ENCODE peak calls at places on chromosomes 6 and 20, in ten cellular contexts. One of them, this sample, is unnamed.
A peak's percentile ranks its signal among the peaks of the same experiment; 100 is the strongest.

GRCh38 chr6:129276986-129277385 is 394.0 kb downstream of the LAMA2 start:
- DNase-seq in choroid plexus epithelial cell: no peak
- DNase-seq in hypothalamus: no peak
- DNase-seq in stimulated activated CD8-positive, alpha-beta memory T cell treated with anti-CD3 and anti-CD28 coated beads, Interleukin-4, amount 100 ng/mL, for 24 hours: no peak
- DNase-seq in WTC11: no peak
- DNase-seq in astrocyte: peak; percentile 5
- DNase-seq in SJSA1: no peak
- DNase-seq in cardiac septum: no peak
- DNase-seq in SHP77: no peak
- DNase-seq in T-helper 9 cell: no peak
- DNase-seq in this sample: no peak

GRCh38 chr20:11447371-11448100 is 470.2 kb upstream of the BTBD3 start:
- DNase-seq in choroid plexus epithelial cell: no peak
- DNase-seq in hypothalamus: no peak
- DNase-seq in stimulated activated CD8-positive, alpha-beta memory T cell treated with anti-CD3 and anti-CD28 coated beads, Interleukin-4, amount 100 ng/mL, for 24 hours: no peak
- DNase-seq in WTC11: no peak
- DNase-seq in astrocyte: no peak
- DNase-seq in SJSA1: no peak
- DNase-seq in cardiac septum: no peak
- DNase-seq in SHP77: no peak
- DNase-seq in T-helper 9 cell: no peak
- DNase-seq in this sample: no peak

GRCh38 chr6:169789944-169790927 is 38.8 kb downstream of the ERMARD start:
- DNase-seq in choroid plexus epithelial cell: peak; percentile 74
- DNase-seq in hypothalamus: peak; percentile 59
- DNase-seq in stimulated activated CD8-positive, alpha-beta memory T cell treated with anti-CD3 and anti-CD28 coated beads, Interleukin-4, amount 100 ng/mL, for 24 hours: peak; percentile 49
- DNase-seq in WTC11: peak; percentile 82
- DNase-seq in astrocyte: peak; percentile 69
- DNase-seq in SJSA1: peak; percentile 71
- DNase-seq in cardiac septum: peak; percentile 84
- DNase-seq in SHP77: peak; percentile 75
- DNase-seq in T-helper 9 cell: peak; percentile 63
- DNase-seq in this sample: peak; percentile 69

GRCh38 chr6:138776659-138777058 is 3.1 kb downstream of the CCDC28A start:
- DNase-seq in choroid plexus epithelial cell: no peak
- DNase-seq in hypothalamus: no peak
- DNase-seq in stimulated activated CD8-positive, alpha-beta memory T cell treated with anti-CD3 and anti-CD28 coated beads, Interleukin-4, amount 100 ng/mL, for 24 hours: no peak
- DNase-seq in WTC11: no peak
- DNase-seq in astrocyte: no peak
- DNase-seq in SJSA1: no peak
- DNase-seq in cardiac septum: no peak
- DNase-seq in SHP77: no peak
- DNase-seq in T-helper 9 cell: no peak
- DNase-seq in this sample: no peak

GRCh38 chr6:22888147-22888831 is 318.9 kb downstream of the HDGFL1 start:
- DNase-seq in choroid plexus epithelial cell: no peak
- DNase-seq in hypothalamus: no peak
- DNase-seq in stimulated activated CD8-positive, alpha-beta memory T cell treated with anti-CD3 and anti-CD28 coated beads, Interleukin-4, amount 100 ng/mL, for 24 hours: no peak
- DNase-seq in WTC11: no peak
- DNase-seq in astrocyte: peak; percentile 74
- DNase-seq in SJSA1: no peak
- DNase-seq in cardiac septum: no peak
- DNase-seq in SHP77: peak; percentile 42
- DNase-seq in T-helper 9 cell: no peak
- DNase-seq in this sample: no peak

GRCh38 chr6:129031051-129031599 is 148.2 kb downstream of the LAMA2 start:
- DNase-seq in choroid plexus epithelial cell: peak; percentile 85
- DNase-seq in hypothalamus: no peak
- DNase-seq in stimulated activated CD8-positive, alpha-beta memory T cell treated with anti-CD3 and anti-CD28 coated beads, Interleukin-4, amount 100 ng/mL, for 24 hours: no peak
- DNase-seq in WTC11: no peak
- DNase-seq in astrocyte: peak; percentile 57
- DNase-seq in SJSA1: peak; percentile 87
- DNase-seq in cardiac septum: no peak
- DNase-seq in SHP77: no peak
- DNase-seq in T-helper 9 cell: no peak
- DNase-seq in this sample: no peak

GRCh38 chr6:75802366-75802765 is 53.3 kb downstream of the MYO6 start:
- DNase-seq in choroid plexus epithelial cell: no peak
- DNase-seq in hypothalamus: no peak
- DNase-seq in stimulated activated CD8-positive, alpha-beta memory T cell treated with anti-CD3 and anti-CD28 coated beads, Interleukin-4, amount 100 ng/mL, for 24 hours: no peak
- DNase-seq in WTC11: no peak
- DNase-seq in astrocyte: peak; percentile 49
- DNase-seq in SJSA1: peak; percentile 7
- DNase-seq in cardiac septum: no peak
- DNase-seq in SHP77: no peak
- DNase-seq in T-helper 9 cell: no peak
- DNase-seq in this sample: no peak

GRCh38 chr6:31525553-31525931 is 3.2 kb upstream of the MCCD1 start:
- DNase-seq in choroid plexus epithelial cell: no peak
- DNase-seq in hypothalamus: no peak
- DNase-seq in stimulated activated CD8-positive, alpha-beta memory T cell treated with anti-CD3 and anti-CD28 coated beads, Interleukin-4, amount 100 ng/mL, for 24 hours: no peak
- DNase-seq in WTC11: no peak
- DNase-seq in astrocyte: no peak
- DNase-seq in SJSA1: no peak
- DNase-seq in cardiac septum: no peak
- DNase-seq in SHP77: no peak
- DNase-seq in T-helper 9 cell: no peak
- DNase-seq in this sample: no peak

GRCh38 chr6:154386848-154387717 is 30.5 kb upstream of the IPCEF1 start:
- DNase-seq in choroid plexus epithelial cell: peak; percentile 92
- DNase-seq in hypothalamus: no peak
- DNase-seq in stimulated activated CD8-positive, alpha-beta memory T cell treated with anti-CD3 and anti-CD28 coated beads, Interleukin-4, amount 100 ng/mL, for 24 hours: no peak
- DNase-seq in WTC11: no peak
- DNase-seq in astrocyte: peak; percentile 92
- DNase-seq in SJSA1: peak; percentile 82
- DNase-seq in cardiac septum: no peak
- DNase-seq in SHP77: no peak
- DNase-seq in T-helper 9 cell: no peak
- DNase-seq in this sample: no peak

This sample was measured in T-helper 2 cell treated with Interferon-gamma antibody and Interleukin-4, amounts not matched to agents 5 μg/mL and 100 μg/mL, for 36 hours.